ENCODE peak calls at places on chromosome 12, in four cellular contexts. K is T-helper 2 cell, U is MG63, R is KBM-7. Y is an unnamed sample.
A peak's percentile ranks its signal among the peaks of the same experiment; 100 is the strongest.

GRCh38 chr12:47721431-47721973 is 3.8 kb downstream of the ENDOU start:
- DNase-seq in K (no peak), U (no peak), R (no peak), Y (peak; percentile 92)

GRCh38 chr12:117047810-117048584 is 51.2 kb downstream of the TESC start:
- DNase-seq in K (no peak), U (peak; percentile 30), R (no peak), Y (peak; percentile 22)

GRCh38 chr12:73898645-73899044 is 639.0 kb upstream of the ATXN7L3B start:
- DNase-seq in K (no peak), U (no peak), R (no peak), Y (no peak)

GRCh38 chr12:3168775-3169221 is 91.6 kb downstream of the TSPAN9 start:
- DNase-seq in U (peak; percentile 81), R (no peak), K (no peak), Y (no peak)

GRCh38 chr12:113092478-113093408 is 36.2 kb downstream of the DTX1 start:
- DNase-seq in U (peak; percentile 36), K (no peak), R (peak; percentile 19), Y (no peak)

GRCh38 chr12:118052324-118053070 is 8.5 kb downstream of the WSB2 start:
- DNase-seq in K (no peak), U (peak; percentile 93), R (no peak), Y (peak; percentile 75)

GRCh38 chr12:106245767-106246166 is 2.1 kb downstream of the CKAP4 start:
- DNase-seq in R (no peak), U (peak; percentile 80), K (no peak), Y (peak; percentile 49)

GRCh38 chr12:27505124-27505523 is 18.9 kb upstream of the PPFIBP1 start:
- DNase-seq in R (no peak), U (no peak), K (no peak), Y (no peak)

GRCh38 chr12:54486173-54486867 is 11.2 kb upstream of the NCKAP1L start:
- DNase-seq in K (no peak), R (peak; percentile 58), U (no peak), Y (peak; percentile 37)

GRCh38 chr12:108649668-108650067 is 16.0 kb upstream of the SELPLG start:
- DNase-seq in R (no peak), U (peak; percentile 89), K (no peak), Y (no peak)

GRCh38 chr12:54993181-54993835 is 8.7 kb upstream of the TESPA1 start:
- DNase-seq in K (no peak), R (peak; percentile 79), U (peak; percentile 21), Y (peak; percentile 40)

GRCh38 chr12:124458992-124459851 is 108.2 kb downstream of the NCOR2 start:
- DNase-seq in U (no peak), R (no peak), K (no peak), Y (no peak)

GRCh38 chr12:109203480-109203879 is 87.1 kb downstream of the ACACB start:
- DNase-seq in U (no peak), K (no peak), R (no peak), Y (no peak)

GRCh38 chr12:5586201-5586600 is 154.3 kb downstream of the NTF3 start:
- DNase-seq in R (no peak), K (no peak), U (peak; percentile 54), Y (no peak)

GRCh38 chr12:82651489-82651888 is 35.2 kb upstream of the TMTC2 start:
- DNase-seq in U (no peak), K (no peak), R (no peak), Y (no peak)

GRCh38 chr12:750356-751191 is 1.8 kb upstream of the WNK1 start:
- DNase-seq in U (no peak), R (no peak), K (no peak), Y (peak; percentile 12)

GRCh38 chr12:102501773-102502172 is 21.4 kb upstream of the IGF1 start:
- DNase-seq in U (no peak), K (no peak), R (no peak), Y (peak; percentile 7)

GRCh38 chr12:128268348-128268725 is 1.4 kb downstream of the TMEM132C start:
- DNase-seq in R (no peak), K (no peak), U (no peak), Y (no peak)

GRCh38 chr12:54472494-54473262 is 724 bp downstream of the GTSF1 start:
- DNase-seq in K (no peak), R (peak; percentile 21), U (no peak), Y (no peak)

GRCh38 chr12:121872546-121873223 is 14.0 kb upstream of the HPD start:
- DNase-seq in R (no peak), U (peak; percentile 91), K (no peak), Y (no peak)

GRCh38 chr12:51884676-51885229 is 3.1 kb upstream of the ANKRD33 start:
- DNase-seq in K (no peak), R (no peak), U (no peak), Y (no peak)

GRCh38 chr12:50927356-50927755 is 25.0 kb upstream of the HIGD1C start:
- DNase-seq in K (no peak), R (no peak), U (no peak), Y (no peak)

GRCh38 chr12:46354111-46354798 is 18.3 kb downstream of the SLC38A2 start:
- DNase-seq in U (no peak), R (no peak), K (no peak), Y (no peak)

GRCh38 chr12:56565510-56566101 is 44.0 kb downstream of the RBMS2 start:
- DNase-seq in K (no peak), U (no peak), R (peak; percentile 64), Y (peak; percentile 64)

GRCh38 chr12:57416039-57416996 is 14.5 kb downstream of the R3HDM2 start:
- DNase-seq in R (no peak), K (no peak), U (peak; percentile 52), Y (no peak)

GRCh38 chr12:13857750-13858149 is 123.7 kb downstream of the GRIN2B start:
- DNase-seq in R (no peak), K (no peak), U (no peak), Y (no peak)

GRCh38 chr12:123967121-123967586 is 5.5 kb downstream of the CCDC92 start:
- DNase-seq in U (no peak), R (no peak), K (no peak), Y (no peak)

Y was measured in MV-4-11.